ENCODE peak calls at places on chromosomes 6 and 20, in five cellular contexts. S is AG09319, J is ureter, M is SJSA1, T is T-helper 1 cell. I is an unnamed sample.

GRCh38 chr20:58888521-58889333 is 36.2 kb downstream of the GNAS start:
- DNase-seq in S (peak), J (peak), M (peak), T (peak), I (peak)

GRCh38 chr6:56235245-56235644 is 12.1 kb downstream of the COL21A1 start:
- DNase-seq in S (no peak), J (no peak), M (no peak), T (no peak), I (no peak)

GRCh38 chr6:70221025-70221714 is 81.7 kb downstream of the COL9A1 start:
- DNase-seq in S (no peak), J (no peak), M (no peak), T (no peak), I (no peak)

GRCh38 chr6:54595844-54596243 is 250.7 kb upstream of the FAM83B start:
- DNase-seq in S (peak), J (no peak), M (no peak), T (no peak), I (no peak)

GRCh38 chr20:35661908-35662307 is 2.8 kb downstream of the CPNE1 start:
- DNase-seq in S (no peak), J (no peak), M (no peak), T (no peak), I (no peak)

GRCh38 chr6:142784344-142784743 is 160.6 kb downstream of the HIVEP2 start:
- DNase-seq in S (no peak), J (no peak), M (no peak), T (no peak), I (peak)

GRCh38 chr6:32969685-32970412 is 1.5 kb downstream of the BRD2 start:
- DNase-seq in S (peak), J (peak), M (peak), T (peak), I (peak)

GRCh38 chr6:119110601-119111548 is 32.4 kb upstream of the FAM184A start:
- DNase-seq in S (no peak), J (peak), M (no peak), T (peak), I (no peak)

GRCh38 chr20:45781391-45781931 is 10.2 kb downstream of the WFDC3 start:
- DNase-seq in S (peak), J (peak), M (no peak), T (no peak), I (no peak)

GRCh38 chr20:63819224-63819917 is 11.7 kb downstream of the ZBTB46 start:
- DNase-seq in S (no peak), J (no peak), M (no peak), T (no peak), I (no peak)

GRCh38 chr6:19833947-19834346 is 3.2 kb upstream of the ID4 start:
- DNase-seq in S (no peak), J (no peak), M (no peak), T (no peak), I (no peak)

GRCh38 chr20:64254571-64255360 is 782 bp upstream of the PCMTD2 start:
- DNase-seq in S (no peak), J (peak), M (no peak), T (no peak), I (no peak)

GRCh38 chr6:24740861-24741260 is 21.9 kb upstream of the C6orf62 start:
- DNase-seq in S (no peak), J (no peak), M (no peak), T (no peak), I (no peak)

I was measured in occipital lobe.